ENCODE peak calls at places on chromosomes 16 and 17, in six cellular contexts. R is stimulated activated CD4-positive, alpha-beta T cell treated with anti-CD3 and anti-CD28 coated beads, Interleukin-15, amount 100 ng/mL, for 24 hours; K is EL; Q is T-helper 17 cell; F is H7; A is brain microvascular endothelial cell. U is an unnamed sample.

GRCh38 chr17:5380491-5381135 is 38.8 kb downstream of the NUP88 start:
- DNase-seq in K (no peak), R (no peak), A (no peak), Q (no peak), F (no peak), U (no peak)

GRCh38 chr16:12412890-12413289 is 390.8 kb downstream of the CPPED1 start:
- DNase-seq in Q (no peak), R (no peak), K (no peak), F (no peak), A (no peak), U (no peak)

GRCh38 chr16:67959520-67959919 is 8.9 kb downstream of the SLC12A4 start:
- DNase-seq in K (peak; percentile 85), A (no peak), F (no peak), Q (no peak), R (no peak), U (no peak)

GRCh38 chr16:11700264-11701029 is 32.2 kb downstream of the SNN start:
- DNase-seq in Q (no peak), K (no peak), F (no peak), R (no peak), A (no peak), U (no peak)

GRCh38 chr16:75266738-75267630 is 15.6 kb upstream of the BCAR1 start:
- DNase-seq in Q (no peak), A (no peak), R (no peak), F (peak; percentile 60), K (no peak), U (no peak)

GRCh38 chr17:19539841-19540311 is 6.2 kb downstream of the SLC47A1 start:
- DNase-seq in Q (no peak), K (no peak), R (no peak), A (no peak), F (no peak), U (no peak)

GRCh38 chr17:42142371-42142896 is 12.4 kb downstream of the RAB5C start:
- DNase-seq in Q (no peak), R (no peak), A (peak; percentile 57), F (no peak), K (peak; percentile 87), U (no peak)

GRCh38 chr16:47045023-47045422 is 71.5 kb upstream of the DNAJA2 start:
- DNase-seq in R (no peak), K (peak; percentile 34), A (no peak), F (peak; percentile 36), Q (no peak), U (no peak)

GRCh38 chr16:13780841-13781553 is 139.0 kb upstream of the ERCC4 start:
- DNase-seq in F (no peak), R (no peak), Q (no peak), A (no peak), K (no peak), U (no peak)

GRCh38 chr17:62807812-62808575 is at the start of gene MARCHF10:
- DNase-seq in F (peak; percentile 96), A (no peak), K (peak; percentile 23), R (peak; percentile 63), Q (no peak), U (peak; percentile 65)

GRCh38 chr17:30584810-30585209 is 107.6 kb downstream of the GOSR1 start:
- DNase-seq in K (no peak), A (no peak), R (no peak), Q (no peak), F (no peak), U (no peak)

GRCh38 chr17:58335779-58336455 is 7.3 kb upstream of the TSPOAP1 start:
- DNase-seq in F (no peak), Q (peak; percentile 45), A (no peak), K (peak; percentile 37), R (peak; percentile 85), U (no peak)

GRCh38 chr17:2158011-2158410 is 103.1 kb downstream of the HIC1 start:
- DNase-seq in K (peak; percentile 78), Q (no peak), A (peak; percentile 73), R (no peak), F (no peak), U (no peak)

GRCh38 chr17:57406131-57406980 is 150.0 kb downstream of the MSI2 start:
- DNase-seq in R (no peak), K (no peak), A (no peak), Q (no peak), F (no peak), U (no peak)

GRCh38 chr16:28166394-28167208 is 45.2 kb downstream of the XPO6 start:
- DNase-seq in F (no peak), K (peak; percentile 39), A (no peak), R (peak; percentile 42), Q (no peak), U (no peak)

GRCh38 chr17:3886776-3887175 is 6.1 kb downstream of the CAMKK1 start:
- DNase-seq in Q (no peak), A (no peak), K (no peak), F (no peak), R (no peak), U (no peak)

GRCh38 chr17:15180121-15180561 is 85.0 kb downstream of the PMP22 start:
- DNase-seq in F (peak; percentile 60), Q (no peak), R (no peak), K (no peak), A (no peak), U (no peak)

GRCh38 chr17:77666480-77666879 is 292.0 kb upstream of the TNRC6C start:
- DNase-seq in F (no peak), Q (no peak), A (no peak), R (no peak), K (no peak), U (no peak)

GRCh38 chr16:27326738-27327585 is 13.2 kb downstream of the IL4R start:
- DNase-seq in R (peak; percentile 67), Q (peak; percentile 7), F (peak; percentile 93), K (peak; percentile 94), A (peak; percentile 93), U (no peak)

GRCh38 chr17:16997514-16998429 is 25.9 kb upstream of the TNFRSF13B start:
- DNase-seq in A (peak; percentile 16), R (no peak), Q (peak; percentile 73), K (no peak), F (peak; percentile 43), U (no peak)

GRCh38 chr16:1745900-1746692 is 25.2 kb downstream of the NME3 start:
- DNase-seq in Q (no peak), R (no peak), F (no peak), A (peak; percentile 93), K (peak; percentile 98), U (no peak)

GRCh38 chr17:72558971-72559476 is 438.2 kb downstream of the SOX9 start:
- DNase-seq in K (no peak), F (no peak), R (no peak), Q (no peak), A (no peak), U (no peak)

U was measured in HuH-7.5.